ENCODE peak calls at places on chromosomes 7 and 10, in four cellular contexts. One of them, this sample, is unnamed.

GRCh38 chr7:31938650-31939049 is 131.6 kb downstream of the PDE1C start:
- DNase-seq in K562: no peak
- DNase-seq in HepG2: no peak
- DNase-seq in HCT116: no peak
- DNase-seq in this sample: no peak

GRCh38 chr7:121167971-121168370 is 160.8 kb upstream of the WNT16 start:
- DNase-seq in HepG2: no peak
- DNase-seq in HCT116: no peak
- DNase-seq in K562: no peak
- DNase-seq in this sample: no peak

GRCh38 chr10:60200682-60201053 is 189.0 kb downstream of the ANK3 start:
- DNase-seq in HepG2: no peak
- DNase-seq in K562: no peak
- DNase-seq in HCT116: no peak
- DNase-seq in this sample: no peak

GRCh38 chr7:2000801-2001321 is 231.9 kb downstream of the MAD1L1 start:
- DNase-seq in K562: no peak
- DNase-seq in HepG2: no peak
- DNase-seq in HCT116: no peak
- DNase-seq in this sample: no peak

GRCh38 chr7:103689262-103689661 is 243.3 kb upstream of the SLC26A5 start:
- DNase-seq in HepG2: no peak
- DNase-seq in K562: no peak
- DNase-seq in HCT116: no peak
- DNase-seq in this sample: no peak

GRCh38 chr7:102992820-102993531 is 80.2 kb downstream of the LRRC17 start:
- DNase-seq in HCT116: peak; percentile 80
- DNase-seq in HepG2: peak; percentile 26
- DNase-seq in K562: peak; percentile 84
- DNase-seq in this sample: peak; percentile 64

GRCh38 chr10:60427148-60427547 is 37.5 kb upstream of the ANK3 start:
- DNase-seq in HCT116: no peak
- DNase-seq in K562: no peak
- DNase-seq in HepG2: no peak
- DNase-seq in this sample: no peak

GRCh38 chr10:62479523-62479922 is 105.4 kb downstream of the ZNF365 start:
- DNase-seq in K562: no peak
- DNase-seq in HCT116: no peak
- DNase-seq in HepG2: no peak
- DNase-seq in this sample: no peak

GRCh38 chr7:132548489-132549078 is 27.7 kb downstream of the PLXNA4 start:
- DNase-seq in HepG2: no peak
- DNase-seq in HCT116: no peak
- DNase-seq in K562: no peak
- DNase-seq in this sample: no peak

GRCh38 chr10:131211146-131211545 is 100.4 kb downstream of the TCERG1L start:
- DNase-seq in K562: no peak
- DNase-seq in HCT116: no peak
- DNase-seq in HepG2: no peak
- DNase-seq in this sample: no peak

GRCh38 chr10:133127291-133128125 is 32.5 kb upstream of the KNDC1 start:
- DNase-seq in HepG2: no peak
- DNase-seq in K562: peak; percentile 88
- DNase-seq in HCT116: peak; percentile 1
- DNase-seq in this sample: no peak

GRCh38 chr7:141695803-141696289 is 6.1 kb downstream of the DENND11 start:
- DNase-seq in HepG2: peak; percentile 77
- DNase-seq in K562: no peak
- DNase-seq in HCT116: no peak
- DNase-seq in this sample: peak; percentile 79

GRCh38 chr10:65341323-65341922 is 1584.4 kb upstream of the LRRTM3 start:
- DNase-seq in HepG2: no peak
- DNase-seq in HCT116: no peak
- DNase-seq in K562: no peak
- DNase-seq in this sample: no peak

GRCh38 chr10:33231621-33232350 is 102.7 kb downstream of the NRP1 start:
- DNase-seq in HCT116: no peak
- DNase-seq in HepG2: no peak
- DNase-seq in K562: no peak
- DNase-seq in this sample: no peak

GRCh38 chr10:33227489-33227888 is 107.0 kb downstream of the NRP1 start:
- DNase-seq in HCT116: no peak
- DNase-seq in K562: no peak
- DNase-seq in HepG2: no peak
- DNase-seq in this sample: no peak

GRCh38 chr10:33228426-33228825 is 106.0 kb downstream of the NRP1 start:
- DNase-seq in HepG2: no peak
- DNase-seq in K562: no peak
- DNase-seq in HCT116: no peak
- DNase-seq in this sample: no peak

GRCh38 chr10:33229252-33229943 is 105.1 kb downstream of the NRP1 start:
- DNase-seq in K562: no peak
- DNase-seq in HepG2: no peak
- DNase-seq in HCT116: no peak
- DNase-seq in this sample: no peak

GRCh38 chr10:33229944-33230267 is 104.6 kb downstream of the NRP1 start:
- DNase-seq in HCT116: no peak
- DNase-seq in HepG2: no peak
- DNase-seq in K562: no peak
- DNase-seq in this sample: no peak
- TF ChIP-seq REST in HCT116: no peak
- TF ChIP-seq REST in HepG2: no peak
- TF ChIP-seq REST in K562: no peak
- TF ChIP-seq REST in this sample: no peak

GRCh38 chr10:117503170-117503885 is 39.2 kb upstream of the EMX2 start:
- DNase-seq in HepG2: no peak
- DNase-seq in K562: no peak
- DNase-seq in HCT116: no peak
- DNase-seq in this sample: no peak
- TF ChIP-seq SIN3A in HepG2: no peak
- TF ChIP-seq SIN3A in K562: no peak
- TF ChIP-seq SIN3A in HCT116: no peak
- TF ChIP-seq SIN3A in this sample: no peak

GRCh38 chr10:103204353-103205255 is 11.5 kb upstream of the NT5C2 start:
- DNase-seq in HepG2: peak; percentile 86
- DNase-seq in HCT116: no peak
- DNase-seq in K562: no peak
- DNase-seq in this sample: no peak
- TF ChIP-seq TCF7L2 in HepG2: no peak
- TF ChIP-seq TCF7L2 in HCT116: no peak
- TF ChIP-seq TCF7L2 in K562: no peak
- TF ChIP-seq TCF7L2 in this sample: no peak

GRCh38 chr10:85043207-85043606 is 714.8 kb downstream of the CCSER2 start:
- DNase-seq in HCT116: no peak
- DNase-seq in K562: no peak
- DNase-seq in HepG2: no peak
- DNase-seq in this sample: no peak
- TF ChIP-seq REST in HCT116: no peak
- TF ChIP-seq REST in K562: no peak
- TF ChIP-seq REST in HepG2: no peak
- TF ChIP-seq REST in this sample: no peak

DNA sequence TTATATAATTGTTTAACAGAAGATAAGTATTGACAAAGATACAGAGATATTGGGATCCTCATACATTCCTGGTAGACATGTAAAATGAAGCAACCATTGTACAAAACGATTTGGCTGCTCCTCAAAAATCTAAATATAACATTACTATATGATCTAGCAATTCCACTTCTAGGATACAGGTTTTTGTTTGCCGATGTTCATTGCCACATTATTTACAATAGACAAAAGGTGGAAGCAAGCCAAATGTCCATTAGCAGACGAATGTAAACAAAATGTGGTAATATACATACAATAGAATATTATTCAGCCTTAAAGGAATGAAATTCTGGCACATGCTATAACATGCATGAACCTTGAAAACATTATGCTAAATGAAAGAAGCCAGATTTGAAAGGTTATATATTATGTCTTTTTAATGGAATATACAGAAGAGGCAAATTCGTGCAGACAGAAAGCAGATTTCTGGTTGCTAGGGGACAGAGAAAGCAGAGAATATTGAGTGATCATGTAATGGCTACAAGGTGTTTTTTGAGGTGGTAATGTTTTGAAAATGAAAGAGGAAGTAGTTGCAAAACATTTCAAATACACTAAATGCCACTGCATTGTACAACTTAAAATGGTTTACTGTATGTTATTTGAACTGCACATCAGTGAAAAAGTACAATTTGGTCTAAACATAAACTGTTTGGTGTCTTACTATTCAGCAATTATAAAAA is 44.9 kb downstream of the POLR1F start:
- DNase-seq in K562: no peak
- DNase-seq in HepG2: no peak
- DNase-seq in HCT116: no peak
- DNase-seq in this sample: no peak
- TF ChIP-seq SIN3A in K562: no peak
- TF ChIP-seq SIN3A in HepG2: no peak
- TF ChIP-seq SIN3A in HCT116: no peak
- TF ChIP-seq SIN3A in this sample: no peak

DNA sequence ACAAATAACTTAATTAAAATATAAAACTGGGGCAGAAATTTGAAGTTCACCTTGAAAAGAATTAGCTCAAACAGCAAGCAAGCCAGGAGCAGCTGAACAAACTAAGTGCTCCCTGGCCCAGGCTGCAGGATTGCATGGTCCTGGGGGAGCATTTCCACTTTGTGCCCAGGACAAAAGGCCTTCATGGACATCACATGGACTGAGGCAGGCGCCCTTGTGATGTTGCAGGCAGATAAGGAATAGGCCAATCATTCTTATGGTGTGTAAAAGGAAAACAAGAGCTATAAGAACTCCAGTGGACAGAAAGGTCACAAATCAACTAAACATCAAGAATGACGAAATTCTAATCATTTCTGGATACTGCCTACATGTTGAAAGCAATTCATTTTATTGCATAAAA is 17.5 kb upstream of the TECTB start:
- DNase-seq in HCT116: no peak
- DNase-seq in K562: no peak
- DNase-seq in HepG2: peak; percentile 85
- DNase-seq in this sample: no peak
- TF ChIP-seq TCF7L2 in HCT116: no peak
- TF ChIP-seq TCF7L2 in K562: no peak
- TF ChIP-seq TCF7L2 in HepG2: no peak
- TF ChIP-seq TCF7L2 in this sample: no peak

DNA sequence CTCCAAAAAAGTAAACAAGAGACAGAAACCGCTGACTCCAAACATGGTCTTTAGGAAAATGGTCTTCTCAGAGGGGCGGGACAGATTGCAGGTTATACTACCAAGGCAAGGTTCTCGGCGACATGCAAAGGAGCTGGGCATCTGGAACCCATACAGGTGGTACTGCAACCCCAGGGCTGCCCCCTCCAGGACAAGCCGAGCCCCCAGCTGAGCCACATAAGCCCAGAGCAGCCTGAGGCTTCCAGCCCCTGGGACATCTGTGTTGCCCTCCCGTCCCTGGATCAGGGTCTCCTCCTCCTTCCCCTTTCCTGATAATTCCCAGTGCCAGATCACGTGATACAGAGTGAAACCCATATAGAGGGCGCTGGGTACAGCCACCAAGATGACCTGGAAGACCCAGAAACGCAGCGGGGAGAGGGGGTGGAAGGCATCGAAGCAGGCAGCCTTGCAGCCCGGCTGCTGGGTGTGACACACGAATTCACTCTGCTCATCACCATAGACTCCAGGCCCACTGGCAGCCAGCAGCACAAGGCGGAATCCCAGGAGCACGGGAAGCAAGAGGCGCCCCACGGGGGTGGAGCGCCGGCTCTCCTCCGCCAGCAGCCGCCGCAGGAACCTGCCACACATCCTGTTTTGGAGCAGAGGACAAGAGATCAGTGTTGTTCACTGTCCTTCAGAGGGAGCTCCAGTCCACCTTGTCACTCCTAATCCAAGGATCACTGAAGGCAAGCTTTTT is at the start of gene GJC3:
- DNase-seq in HCT116: peak; percentile 49
- DNase-seq in HepG2: peak; percentile 70
- DNase-seq in K562: peak; percentile 79
- DNase-seq in this sample: no peak
- TF ChIP-seq REST in HCT116: no peak
- TF ChIP-seq REST in HepG2: no peak
- TF ChIP-seq REST in K562: no peak
- TF ChIP-seq REST in this sample: no peak

GRCh38 chr7:92809397-92810241 is 26.8 kb downstream of the CDK6 start:
- DNase-seq in HCT116: peak; percentile 76
- DNase-seq in HepG2: peak; percentile 90
- DNase-seq in K562: peak; percentile 78
- DNase-seq in this sample: peak; percentile 92
- TF ChIP-seq SIN3A in HCT116: no peak
- TF ChIP-seq SIN3A in HepG2: peak; percentile 81
- TF ChIP-seq SIN3A in K562: no peak
- TF ChIP-seq SIN3A in this sample: peak; percentile 52

GRCh38 chr10:15342970-15343369 is 28.1 kb downstream of the FAM171A1 start:
- DNase-seq in HCT116: no peak
- DNase-seq in HepG2: no peak
- DNase-seq in K562: no peak
- DNase-seq in this sample: no peak

GRCh38 chr10:15346440-15347141 is 24.5 kb downstream of the FAM171A1 start:
- DNase-seq in HCT116: no peak
- DNase-seq in HepG2: no peak
- DNase-seq in K562: no peak
- DNase-seq in this sample: no peak

GRCh38 chr10:15344876-15345285 is 26.2 kb downstream of the FAM171A1 start:
- DNase-seq in HCT116: no peak
- DNase-seq in K562: peak; percentile 28
- DNase-seq in HepG2: peak; percentile 98
- DNase-seq in this sample: no peak

GRCh38 chr10:15345450-15345849 is 25.6 kb downstream of the FAM171A1 start:
- DNase-seq in HepG2: no peak
- DNase-seq in K562: no peak
- DNase-seq in HCT116: no peak
- DNase-seq in this sample: no peak

DNA sequence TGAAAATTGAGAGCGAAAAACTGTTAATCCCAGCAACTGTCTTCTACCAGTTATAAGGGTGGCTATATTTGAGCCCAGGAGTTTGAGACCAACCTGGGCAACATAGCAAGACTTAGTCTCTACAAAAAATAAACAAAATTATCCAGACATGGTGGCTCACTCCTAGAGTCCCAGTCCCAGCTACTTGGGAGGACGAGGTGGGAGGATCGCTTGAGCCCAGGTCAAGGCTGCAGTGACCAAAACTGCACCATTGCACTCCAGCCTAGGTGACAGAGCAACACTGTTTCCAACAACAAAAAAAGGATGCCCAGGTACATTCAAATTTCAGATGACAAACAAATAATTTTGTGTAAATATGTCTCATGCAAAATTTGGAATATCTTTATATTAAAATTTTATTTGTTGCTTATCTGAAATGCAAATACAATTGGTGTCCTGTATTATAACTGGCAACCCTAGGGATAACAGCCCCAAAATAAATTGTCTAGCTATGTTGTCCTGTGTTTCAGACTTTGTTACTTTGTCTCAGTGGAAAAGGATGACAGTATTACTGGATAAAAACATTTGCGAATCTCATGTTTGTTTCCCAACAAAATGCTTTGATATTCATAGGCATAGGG is 26.7 kb downstream of the FAM171A1 start:
- DNase-seq in K562: no peak
- DNase-seq in HepG2: peak; percentile 40
- DNase-seq in HCT116: no peak
- DNase-seq in this sample: no peak
- TF ChIP-seq TCF7L2 in K562: no peak
- TF ChIP-seq TCF7L2 in HepG2: no peak
- TF ChIP-seq TCF7L2 in HCT116: no peak
- TF ChIP-seq TCF7L2 in this sample: no peak

This sample was measured in Panc1.